ENCODE peak calls at places on chromosomes 2 and 18, in five cellular contexts. X, G, Q, Z and C are unnamed samples.

GRCh38 chr2:14661163-14661562 is 28.6 kb downstream of the LRATD1 start:
- DNase-seq in X (no peak), G (no peak), Z (no peak), Q (no peak), C (no peak)

GRCh38 chr2:96800762-96801463 is 15.2 kb upstream of the CNNM3 start:
- DNase-seq in Z (peak), G (peak), Q (peak), X (peak), C (peak)

GRCh38 chr2:187640926-187641510 is 86.8 kb upstream of the TFPI start:
- DNase-seq in G (no peak), X (no peak), Q (no peak), Z (no peak), C (no peak)

GRCh38 chr2:185108588-185108987 is 510.3 kb downstream of the ZNF804A start:
- DNase-seq in G (no peak), Q (no peak), X (no peak), Z (no peak), C (no peak)

GRCh38 chr2:189594305-189594704 is 13.7 kb upstream of the SLC40A1 start:
- DNase-seq in G (no peak), Q (no peak), Z (no peak), X (no peak), C (no peak)

GRCh38 chr2:1974391-1974790 is 230.1 kb upstream of the PXDN start:
- DNase-seq in Z (no peak), X (no peak), G (no peak), Q (no peak), C (no peak)

GRCh38 chr18:46345181-46345465 is 240.9 kb downstream of the HAUS1 start:
- DNase-seq in X (no peak), Z (no peak), Q (no peak), G (no peak), C (no peak)

GRCh38 chr2:224263571-224264043 is 138.3 kb downstream of the FAM124B start:
- DNase-seq in Q (no peak), G (no peak), Z (no peak), X (no peak), C (no peak)

GRCh38 chr2:107020386-107020785 is 134.4 kb upstream of the ST6GAL2 start:
- DNase-seq in X (no peak), Q (no peak), G (no peak), Z (no peak), C (no peak)

GRCh38 chr2:231245253-231246094 is 47.0 kb downstream of the ARMC9 start:
- DNase-seq in Q (no peak), Z (no peak), G (no peak), X (no peak), C (peak)

GRCh38 chr2:130827502-130828251 is 9.0 kb upstream of the ARHGEF4 start:
- DNase-seq in G (peak), Q (no peak), Z (no peak), X (no peak), C (no peak)
- H3K4me3 ChIP-seq in G (no peak), Q (no peak), Z (no peak), X (no peak), C (no peak)

DNA sequence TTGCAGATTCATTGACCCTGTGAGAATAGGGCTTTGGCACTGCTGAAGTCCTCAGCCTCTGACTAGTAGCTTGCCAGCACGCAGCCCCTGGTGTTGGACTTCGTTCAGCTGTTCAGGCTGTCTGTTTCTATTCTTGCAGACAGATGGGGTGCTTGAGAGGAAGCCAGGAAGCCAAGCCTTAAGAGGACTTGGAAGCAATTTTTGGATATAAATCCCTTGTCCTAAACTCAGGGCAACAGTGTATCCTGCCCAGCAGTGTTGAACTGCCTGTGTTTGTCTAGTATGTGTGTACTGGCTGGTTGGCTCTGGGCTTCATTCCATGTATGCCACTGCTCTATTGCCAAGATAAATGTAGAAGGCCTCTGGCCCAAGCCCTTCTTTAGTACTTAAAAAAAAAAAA is 108.6 kb downstream of the COMMD1 start:
- DNase-seq in Z (peak), X (no peak), Q (peak), G (no peak), C (peak)
- TF ChIP-seq CTCF in Z (no peak), X (no peak), Q (no peak), G (peak), C (no peak)

GRCh38 chr2:79084495-79085135 is 3.2 kb downstream of the REG1B start:
- DNase-seq in G (no peak), X (no peak), Q (no peak), Z (no peak), C (no peak)
- TF ChIP-seq POLR2A in G (no peak), X (no peak), Q (no peak), Z (no peak), C (no peak)

GRCh38 chr18:22349317-22349898 is 68.3 kb downstream of the CTAGE1 start:
- DNase-seq in G (no peak), Z (no peak), X (no peak), Q (peak), C (no peak)

GRCh38 chr18:22348521-22349316 is 69.0 kb downstream of the CTAGE1 start:
- DNase-seq in Z (peak), Q (peak), X (no peak), G (peak), C (no peak)

GRCh38 chr18:22347624-22348511 is 69.8 kb downstream of the CTAGE1 start:
- DNase-seq in Z (peak), X (no peak), Q (peak), G (no peak), C (no peak)

GRCh38 chr18:22346968-22347611 is 70.6 kb downstream of the CTAGE1 start:
- DNase-seq in Z (no peak), Q (peak), X (no peak), G (peak), C (no peak)

GRCh38 chr18:22349966-22350365 is 67.7 kb downstream of the CTAGE1 start:
- DNase-seq in X (no peak), Q (no peak), Z (no peak), G (no peak), C (no peak)
- H3K4me3 ChIP-seq in X (no peak), Q (peak), Z (no peak), G (no peak), C (no peak)